ENCODE peak calls at places on chromosomes 5 and 9, in four cellular contexts. One of them, this sample, is unnamed.

GRCh38 chr5:56314536-56314935 is 81.4 kb upstream of the ANKRD55 start:
- DNase-seq in sigmoid colon: no peak
- DNase-seq in IMR-90: no peak
- DNase-seq in tibial nerve: no peak
- DNase-seq in this sample: peak

GRCh38 chr9:119004618-119004990 is 364.6 kb downstream of the BRINP1 start:
- DNase-seq in tibial nerve: peak
- DNase-seq in sigmoid colon: peak
- DNase-seq in IMR-90: peak
- DNase-seq in this sample: peak

GRCh38 chr5:108884736-108885135 is 137.0 kb downstream of the FER start:
- DNase-seq in IMR-90: peak
- DNase-seq in sigmoid colon: no peak
- DNase-seq in tibial nerve: no peak
- DNase-seq in this sample: peak

GRCh38 chr5:141783599-141784296 is 94.5 kb downstream of the PCDH1 start:
- DNase-seq in sigmoid colon: no peak
- DNase-seq in tibial nerve: no peak
- DNase-seq in IMR-90: no peak
- DNase-seq in this sample: no peak

GRCh38 chr5:30804739-30805313 is 388.7 kb upstream of the CDH6 start:
- DNase-seq in IMR-90: peak
- DNase-seq in sigmoid colon: no peak
- DNase-seq in tibial nerve: no peak
- DNase-seq in this sample: peak

GRCh38 chr5:149829954-149830353 is 99.8 kb downstream of the PPARGC1B start:
- DNase-seq in IMR-90: no peak
- DNase-seq in sigmoid colon: no peak
- DNase-seq in tibial nerve: no peak
- DNase-seq in this sample: peak

GRCh38 chr5:142782976-142783539 is 12.9 kb downstream of the ARHGAP26 start:
- DNase-seq in tibial nerve: no peak
- DNase-seq in sigmoid colon: peak
- DNase-seq in IMR-90: no peak
- DNase-seq in this sample: peak

GRCh38 chr9:37410969-37411785 is 11.3 kb upstream of the GRHPR start:
- DNase-seq in IMR-90: peak
- DNase-seq in sigmoid colon: no peak
- DNase-seq in tibial nerve: no peak
- DNase-seq in this sample: no peak

GRCh38 chr5:175572922-175573321 is 84.9 kb upstream of the HRH2 start:
- DNase-seq in IMR-90: peak
- DNase-seq in tibial nerve: no peak
- DNase-seq in sigmoid colon: no peak
- DNase-seq in this sample: peak

GRCh38 chr9:123569343-123569694 is 213.3 kb downstream of the CRB2 start:
- DNase-seq in tibial nerve: no peak
- DNase-seq in sigmoid colon: no peak
- DNase-seq in IMR-90: no peak
- DNase-seq in this sample: no peak

GRCh38 chr5:145479271-145479670 is 355.9 kb downstream of the PRELID2 start:
- DNase-seq in IMR-90: no peak
- DNase-seq in sigmoid colon: no peak
- DNase-seq in tibial nerve: no peak
- DNase-seq in this sample: peak

GRCh38 chr9:121604242-121604641 is 47.2 kb upstream of the DAB2IP start:
- DNase-seq in tibial nerve: no peak
- DNase-seq in sigmoid colon: peak
- DNase-seq in IMR-90: no peak
- DNase-seq in this sample: peak

GRCh38 chr5:111384220-111384619 is 128.1 kb downstream of the STARD4 start:
- DNase-seq in IMR-90: no peak
- DNase-seq in tibial nerve: no peak
- DNase-seq in sigmoid colon: no peak
- DNase-seq in this sample: peak

GRCh38 chr5:140633081-140633471 is at the start of gene CD14:
- DNase-seq in sigmoid colon: peak
- DNase-seq in tibial nerve: no peak
- DNase-seq in IMR-90: no peak
- DNase-seq in this sample: peak

DNA sequence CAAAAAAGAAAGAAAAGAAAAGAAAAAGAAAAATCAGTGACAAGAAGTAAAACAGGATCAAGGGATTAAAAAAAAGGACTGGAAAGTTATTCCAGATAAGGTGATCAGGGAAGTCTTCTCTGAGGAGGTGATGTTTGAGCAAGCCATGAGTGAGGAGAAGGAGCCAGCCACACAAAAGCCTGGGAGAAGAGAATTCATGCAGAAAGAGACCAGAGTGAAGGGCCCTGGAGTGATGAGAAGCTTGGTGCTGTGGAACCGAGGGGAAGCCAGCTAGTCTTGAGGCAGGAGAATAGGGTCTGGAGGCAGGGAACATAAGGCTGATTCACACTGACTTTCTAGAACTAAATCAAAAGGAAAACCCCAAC is 4.0 kb upstream of the EXOSC2 start:
- DNase-seq in sigmoid colon: no peak
- DNase-seq in tibial nerve: no peak
- DNase-seq in IMR-90: no peak
- DNase-seq in this sample: no peak
- H3K27ac ChIP-seq in sigmoid colon: peak
- H3K27ac ChIP-seq in tibial nerve: peak
- H3K27ac ChIP-seq in IMR-90: no peak
- H3K27ac ChIP-seq in this sample: no peak

GRCh38 chr5:151700816-151701215 is 14.1 kb upstream of the SPARC start:
- DNase-seq in IMR-90: no peak
- DNase-seq in tibial nerve: no peak
- DNase-seq in sigmoid colon: no peak
- DNase-seq in this sample: no peak

GRCh38 chr5:151695464-151695863 is 8.7 kb upstream of the SPARC start:
- DNase-seq in sigmoid colon: no peak
- DNase-seq in IMR-90: no peak
- DNase-seq in tibial nerve: no peak
- DNase-seq in this sample: no peak

GRCh38 chr5:151699071-151699901 is 12.6 kb upstream of the SPARC start:
- DNase-seq in sigmoid colon: peak
- DNase-seq in tibial nerve: peak
- DNase-seq in IMR-90: peak
- DNase-seq in this sample: peak

GRCh38 chr5:151696470-151697061 is 9.9 kb upstream of the SPARC start:
- DNase-seq in IMR-90: peak
- DNase-seq in tibial nerve: no peak
- DNase-seq in sigmoid colon: peak
- DNase-seq in this sample: peak

DNA sequence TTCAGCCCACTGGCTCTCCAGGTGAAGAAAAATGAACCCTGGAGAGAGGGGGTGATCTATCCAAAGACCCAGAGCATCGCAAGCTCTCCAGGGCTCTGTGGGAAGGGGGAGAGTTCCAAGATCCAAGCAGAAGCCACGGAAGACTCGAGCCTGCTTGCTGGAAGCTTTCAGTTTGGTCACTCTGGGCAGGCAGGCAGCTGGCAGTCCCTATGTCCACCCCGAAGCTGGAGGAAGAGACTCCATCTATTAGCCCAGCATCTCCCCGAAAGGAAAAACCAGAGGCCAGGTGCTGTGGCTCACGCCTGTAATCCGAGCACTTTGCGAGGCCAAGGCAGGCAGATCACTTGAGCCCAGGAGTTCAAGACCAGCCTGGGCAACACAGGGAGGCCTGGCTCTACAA is 10.7 kb upstream of the SPARC start:
- DNase-seq in tibial nerve: no peak
- DNase-seq in sigmoid colon: no peak
- DNase-seq in IMR-90: no peak
- DNase-seq in this sample: no peak
- H3K4me3 ChIP-seq in tibial nerve: no peak
- H3K4me3 ChIP-seq in sigmoid colon: no peak
- H3K4me3 ChIP-seq in IMR-90: no peak
- H3K4me3 ChIP-seq in this sample: no peak

GRCh38 chr5:73446631-73447233 is 1.8 kb downstream of the FOXD1 start:
- DNase-seq in tibial nerve: no peak
- DNase-seq in IMR-90: no peak
- DNase-seq in sigmoid colon: no peak
- DNase-seq in this sample: no peak

GRCh38 chr5:73443725-73444498 is 4.7 kb downstream of the FOXD1 start:
- DNase-seq in sigmoid colon: no peak
- DNase-seq in tibial nerve: no peak
- DNase-seq in IMR-90: no peak
- DNase-seq in this sample: no peak

GRCh38 chr5:73442960-73443627 is 5.5 kb downstream of the FOXD1 start:
- DNase-seq in tibial nerve: no peak
- DNase-seq in IMR-90: peak
- DNase-seq in sigmoid colon: no peak
- DNase-seq in this sample: no peak

GRCh38 chr5:73445708-73446630 is 2.6 kb downstream of the FOXD1 start:
- DNase-seq in tibial nerve: no peak
- DNase-seq in sigmoid colon: no peak
- DNase-seq in IMR-90: no peak
- DNase-seq in this sample: no peak

DNA sequence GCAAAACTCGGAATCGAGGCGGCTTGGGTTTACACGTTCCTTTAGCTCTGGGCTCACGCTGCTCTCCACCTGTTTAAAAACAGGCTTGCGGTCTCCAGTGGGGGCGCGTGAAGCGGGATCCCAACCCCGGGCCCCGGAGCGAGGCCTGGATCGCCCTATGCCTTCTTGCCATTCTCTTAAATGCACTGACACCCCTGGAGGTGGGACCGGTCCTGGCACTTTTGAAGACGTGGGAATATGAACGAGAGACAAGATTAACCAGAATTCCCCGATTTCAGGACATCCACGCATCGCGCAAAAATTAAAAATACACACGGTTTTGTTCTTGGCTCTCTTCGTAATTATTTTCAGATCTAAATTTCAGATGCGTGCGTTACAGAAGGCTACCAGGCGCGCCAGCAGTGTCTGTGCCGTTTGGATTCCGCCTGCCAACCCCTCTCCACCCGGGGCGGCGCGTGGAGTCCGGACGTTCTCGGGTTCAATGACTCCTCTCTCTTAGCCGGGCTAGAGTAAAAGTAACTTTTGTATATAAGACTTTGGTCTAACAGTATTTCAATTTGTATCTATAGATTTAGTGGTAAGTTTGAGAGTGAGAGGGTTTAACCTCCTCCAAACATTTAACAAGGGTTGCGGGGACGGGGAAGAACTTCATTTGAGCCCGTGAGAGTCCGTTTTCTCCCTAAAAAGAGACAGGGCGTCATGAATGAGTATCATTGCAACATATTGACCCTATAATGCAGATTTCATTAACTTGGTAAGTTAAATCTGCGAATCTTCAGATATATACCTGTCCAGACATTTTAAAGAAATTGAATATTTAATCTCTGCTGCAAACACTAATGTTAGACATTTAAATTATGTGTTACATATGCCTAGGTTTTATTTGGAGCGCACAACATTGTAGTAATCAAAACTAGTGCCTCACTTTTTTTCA is 3.8 kb downstream of the FOXD1 start:
- DNase-seq in IMR-90: no peak
- DNase-seq in sigmoid colon: no peak
- DNase-seq in tibial nerve: no peak
- DNase-seq in this sample: no peak
- H3K27ac ChIP-seq in IMR-90: peak
- H3K27ac ChIP-seq in sigmoid colon: no peak
- H3K27ac ChIP-seq in tibial nerve: peak
- H3K27ac ChIP-seq in this sample: no peak

DNA sequence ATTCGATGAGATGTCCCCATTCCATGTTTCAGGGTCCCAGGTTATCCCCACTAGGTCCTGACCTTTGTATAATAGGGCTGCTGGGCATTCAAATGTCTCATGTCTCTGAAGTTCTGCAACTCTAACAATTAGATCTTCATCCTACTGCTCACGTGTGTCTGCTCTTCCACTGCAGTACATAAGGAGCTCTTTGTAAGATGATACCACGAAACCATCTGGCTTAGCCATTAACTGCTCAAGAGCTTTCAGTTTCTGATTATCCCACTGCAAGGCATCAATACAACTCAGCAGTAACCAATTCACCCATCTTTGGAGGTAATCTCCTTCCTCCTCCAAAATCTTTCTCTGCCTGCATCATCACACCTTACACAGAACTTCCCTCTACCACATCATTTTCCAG is 49.9 kb upstream of the PPP2CA start:
- DNase-seq in IMR-90: peak
- DNase-seq in sigmoid colon: no peak
- DNase-seq in tibial nerve: no peak
- DNase-seq in this sample: no peak
- H3K4me3 ChIP-seq in IMR-90: no peak
- H3K4me3 ChIP-seq in sigmoid colon: no peak
- H3K4me3 ChIP-seq in tibial nerve: no peak
- H3K4me3 ChIP-seq in this sample: no peak

DNA sequence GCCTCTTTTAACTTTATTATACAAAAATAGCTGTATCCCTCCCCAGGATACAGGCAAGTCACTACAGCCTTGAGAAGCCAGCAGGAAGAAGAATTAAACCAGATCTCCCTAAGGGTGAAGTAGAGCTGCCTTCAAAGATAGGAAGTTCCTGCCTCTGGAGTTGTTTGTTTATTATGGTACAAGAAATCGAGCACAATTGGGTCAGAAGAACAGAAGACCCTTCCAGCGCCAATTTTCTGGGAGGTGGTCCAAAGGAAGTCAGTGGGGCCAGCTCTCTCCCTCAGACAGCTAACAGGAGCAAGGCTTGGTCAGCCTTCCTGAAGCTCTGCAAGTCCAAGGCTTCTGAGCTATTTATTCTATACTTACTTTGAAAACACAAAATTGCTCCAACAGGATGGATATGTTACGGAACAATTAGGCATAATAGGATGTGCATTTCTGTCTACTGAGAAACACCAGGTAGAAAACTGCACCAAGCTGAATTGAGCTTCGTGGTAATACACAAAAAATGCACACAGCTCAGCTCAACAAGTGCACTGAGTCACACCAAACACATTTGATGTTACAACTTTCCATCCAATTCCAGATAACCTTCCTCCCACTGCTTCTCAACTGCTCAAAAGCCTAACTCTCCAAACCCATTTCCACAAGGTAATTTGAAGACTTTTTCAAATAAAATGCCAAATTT is 16.0 kb downstream of the SERINC5 start:
- DNase-seq in tibial nerve: no peak
- DNase-seq in sigmoid colon: no peak
- DNase-seq in IMR-90: peak
- DNase-seq in this sample: peak
- H3K27ac ChIP-seq in tibial nerve: peak
- H3K27ac ChIP-seq in sigmoid colon: no peak
- H3K27ac ChIP-seq in IMR-90: no peak
- H3K27ac ChIP-seq in this sample: peak

DNA sequence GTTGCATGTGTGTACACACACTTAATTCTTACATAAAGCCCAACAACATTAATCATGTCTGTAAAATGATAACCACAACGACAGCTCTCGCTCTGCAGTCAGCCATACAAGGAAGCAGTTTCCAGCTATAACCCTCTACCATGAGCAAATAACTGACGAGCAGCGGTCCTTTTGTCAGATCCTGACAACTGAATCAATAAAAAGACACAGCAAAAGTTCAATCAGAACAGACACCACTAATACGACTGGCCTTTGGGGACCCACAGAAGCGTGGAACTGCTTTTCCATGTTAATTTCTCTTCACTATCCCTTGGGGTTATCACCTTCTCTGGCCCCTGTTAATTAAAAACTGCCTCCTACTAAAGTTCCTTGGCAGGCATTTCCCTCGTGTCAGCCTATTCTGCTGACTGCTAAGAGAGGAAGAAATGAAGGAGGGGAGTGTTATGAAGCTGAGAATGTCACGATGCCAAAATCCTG is 722.8 kb upstream of the GRAMD2B start:
- DNase-seq in tibial nerve: no peak
- DNase-seq in sigmoid colon: no peak
- DNase-seq in IMR-90: no peak
- DNase-seq in this sample: peak
- H3K4me3 ChIP-seq in tibial nerve: peak
- H3K4me3 ChIP-seq in sigmoid colon: no peak
- H3K4me3 ChIP-seq in IMR-90: no peak
- H3K4me3 ChIP-seq in this sample: no peak

GRCh38 chr5:154758501-154758900 is 3.3 kb downstream of the LARP1 start:
- DNase-seq in sigmoid colon: no peak
- DNase-seq in IMR-90: peak
- DNase-seq in tibial nerve: no peak
- DNase-seq in this sample: no peak
- H3K27ac ChIP-seq in sigmoid colon: no peak
- H3K27ac ChIP-seq in IMR-90: no peak
- H3K27ac ChIP-seq in tibial nerve: peak
- H3K27ac ChIP-seq in this sample: no peak

This sample was measured in cardiac muscle cell.